ENCODE peak calls at places on chromosomes 4 and X, in four cellular contexts. M is stimulated activated CD8-positive, alpha-beta memory T cell treated with anti-CD3 and anti-CD28 coated beads, Interleukin-7, amount 100 ng/mL, for 1 hour; J is GM20000; W is NCI-H1092 treated with DMSO at 0.1 percent for 48 hours. T is an unnamed sample.

GRCh38 chr4:98510757-98511517 is 147.5 kb downstream of the TSPAN5 start:
- DNase-seq in M (no peak), J (no peak), W (no peak), T (no peak)

GRCh38 chr4:7172946-7173345 is 19.4 kb upstream of the SORCS2 start:
- DNase-seq in M (no peak), J (no peak), W (no peak), T (no peak)

GRCh38 chr4:105474110-105474518 is 252 bp upstream of the PPA2 start:
- DNase-seq in M (no peak), J (no peak), W (no peak), T (peak)

GRCh38 chr4:168683595-168683994 is 186.7 kb downstream of the PALLD start:
- DNase-seq in M (no peak), J (no peak), W (no peak), T (no peak)

GRCh38 chr4:42280327-42281095 is 116.8 kb upstream of the SHISA3 start:
- DNase-seq in M (no peak), J (peak), W (peak), T (no peak)

GRCh38 chr4:54032558-54033135 is 31.8 kb downstream of the CHIC2 start:
- DNase-seq in M (no peak), J (no peak), W (no peak), T (no peak)

GRCh38 chr4:28772066-28772465 is 1911.4 kb downstream of the STIM2 start:
- DNase-seq in M (no peak), J (no peak), W (no peak), T (no peak)

GRCh38 chr4:83219344-83219990 is 65.1 kb downstream of the COQ2 start:
- DNase-seq in M (no peak), J (no peak), W (no peak), T (no peak)

GRCh38 chr4:25567253-25567652 is 88.4 kb upstream of the SLC34A2 start:
- DNase-seq in M (no peak), J (no peak), W (no peak), T (no peak)

GRCh38 chr4:121306932-121307331 is 73.9 kb downstream of the QRFPR start:
- DNase-seq in M (no peak), J (no peak), W (no peak), T (no peak)

GRCh38 chr4:141244419-141244818 is 23.7 kb downstream of the ZNF330 start:
- DNase-seq in M (no peak), J (no peak), W (no peak), T (no peak)

GRCh38 chr4:139154538-139154937 is 22.5 kb downstream of the ELF2 start:
- DNase-seq in M (no peak), J (no peak), W (no peak), T (no peak)

GRCh38 chrX:39922926-39923325 is 174.8 kb downstream of the BCOR start:
- DNase-seq in M (no peak), J (no peak), W (no peak), T (no peak)

GRCh38 chr4:1777822-1778641 is 15.1 kb upstream of the FGFR3 start:
- DNase-seq in M (no peak), J (no peak), W (no peak), T (no peak)

T was measured in putamen.